ENCODE peak calls at places on chromosome X, in four cellular contexts. S is testis, Q is IMR-90, P is tibial artery. L is an unnamed sample. For H3K27me3 and H3K4me1, the result is how much of the 10 kb centered on the place peaks cover.

GRCh38 chrX:295136-295535 is 14.0 kb downstream of the PLCXD1 start:
- DNase-seq in Q (no peak), P (peak), S (no peak), L (no peak)

GRCh38 chrX:136061302-136061701 is 76.1 kb downstream of the SLC9A6 start:
- DNase-seq in Q (no peak), P (no peak), S (no peak), L (no peak)

GRCh38 chrX:48663241-48663640 is 20.4 kb upstream of the WAS start:
- DNase-seq in Q (no peak), P (no peak), S (no peak), L (no peak)

GRCh38 chrX:111492085-111492484 is 19.4 kb upstream of the SERTM2 start:
- DNase-seq in Q (no peak), S (no peak), P (no peak), L (no peak)

GRCh38 chrX:119549327-119550016 is 15.7 kb downstream of the STEEP1 start:
- DNase-seq in P (no peak), Q (no peak), S (no peak), L (no peak)

GRCh38 chrX:12210921-12211320 is 72.6 kb downstream of the FRMPD4 start:
- DNase-seq in S (no peak), Q (peak), P (no peak), L (no peak)

GRCh38 chrX:74232859-74233258 is 71.1 kb upstream of the ZCCHC13 start:
- DNase-seq in Q (peak), P (no peak), S (no peak), L (peak)

GRCh38 chrX:118480172-118480571 is 15.4 kb upstream of the DOCK11 start:
- DNase-seq in P (no peak), S (no peak), Q (peak), L (no peak)

DNA sequence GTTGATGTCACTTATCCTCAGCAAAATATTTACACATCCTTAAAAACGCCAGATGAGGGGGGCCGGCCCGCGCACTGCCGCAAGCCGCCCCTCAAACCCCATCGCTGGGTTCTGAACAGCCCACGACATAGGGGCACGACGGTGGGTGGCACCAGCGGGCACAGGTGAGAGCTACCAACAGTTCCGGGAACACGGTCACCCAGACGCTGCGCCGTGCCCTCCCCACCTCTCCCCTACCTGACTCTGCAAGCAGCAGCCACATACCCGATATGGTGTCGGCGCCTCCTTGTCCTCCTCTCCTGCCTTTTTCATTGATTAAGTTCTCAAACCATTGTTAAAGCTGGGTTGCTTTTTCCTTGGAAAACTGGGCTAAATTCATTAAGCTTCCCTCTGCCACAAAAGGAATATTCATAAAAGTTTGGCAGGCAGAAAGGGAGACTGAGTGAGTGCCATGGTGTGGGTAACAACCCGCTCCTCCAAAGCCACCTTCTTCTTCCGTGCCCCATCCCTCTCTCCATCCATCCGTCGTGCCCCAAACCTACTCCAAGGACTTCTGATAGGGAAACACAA is 1.4 kb downstream of the RAI2 start:
- DNase-seq in S (no peak), Q (no peak), P (no peak), L (no peak)
- H3K27me3 ChIP-seq in S (under half), Q (under half), P (under half), L (under half)

GRCh38 chrX:46698691-46699090 is 60.2 kb downstream of the SLC9A7 start:
- DNase-seq in Q (no peak), P (no peak), S (no peak), L (no peak)
- H3K4me1 ChIP-seq in Q (under half), P (under half), S (under half), L (under half)

GRCh38 chrX:150085881-150086280 is 147.6 kb upstream of the EOLA2 start:
- DNase-seq in S (no peak), Q (peak), P (no peak), L (no peak)

GRCh38 chrX:150087612-150088011 is 149.3 kb upstream of the EOLA2 start:
- DNase-seq in S (no peak), P (no peak), Q (no peak), L (no peak)

GRCh38 chrX:150086371-150086770 is 148.1 kb upstream of the EOLA2 start:
- DNase-seq in Q (no peak), P (no peak), S (no peak), L (no peak)

GRCh38 chrX:150088042-150088441 is 149.8 kb upstream of the EOLA2 start:
- DNase-seq in Q (no peak), S (no peak), P (no peak), L (no peak)

DNA sequence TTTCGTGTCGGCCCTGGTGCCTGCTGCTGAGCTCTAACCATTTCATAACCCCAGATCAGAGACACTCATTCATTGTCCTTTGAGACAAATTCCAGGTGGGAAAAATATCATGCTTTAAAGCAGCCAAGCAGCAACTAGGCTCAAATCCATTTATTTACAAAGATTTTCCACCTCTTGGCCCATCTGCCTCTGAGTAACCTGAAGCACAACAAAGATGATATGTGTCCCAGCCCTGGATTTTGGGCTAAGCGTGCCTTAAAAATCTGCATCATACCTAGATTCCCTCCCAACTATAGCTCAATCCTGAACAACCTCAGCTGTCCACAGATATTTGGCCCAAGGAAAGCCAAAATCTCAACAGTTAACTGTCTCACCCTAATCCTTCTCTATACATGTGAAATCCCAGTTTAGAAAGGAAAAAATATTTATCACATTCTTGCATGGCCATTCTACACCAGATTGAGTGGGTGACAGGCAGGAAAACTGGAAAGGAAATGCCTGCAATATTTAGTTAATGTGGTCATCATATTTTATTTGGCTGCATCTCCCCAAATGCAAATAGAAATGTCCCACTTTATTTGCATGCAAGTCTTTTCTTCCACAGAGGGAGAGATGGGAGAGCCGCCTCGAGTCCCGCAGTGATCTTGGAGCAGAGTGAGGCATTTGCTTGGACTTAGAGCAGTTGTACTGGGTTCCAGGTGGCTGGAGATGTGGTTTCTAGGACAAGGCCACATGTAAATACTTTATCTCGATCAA is 146.4 kb upstream of the EOLA2 start:
- DNase-seq in Q (peak), S (no peak), P (no peak), L (no peak)
- H3K27me3 ChIP-seq in Q (under half), S (under half), P (under half), L (under half)

GRCh38 chrX:39443240-39443639 is 642.0 kb downstream of the MID1IP1 start:
- DNase-seq in P (no peak), S (no peak), Q (no peak), L (no peak)

GRCh38 chrX:39442332-39442731 is 641.1 kb downstream of the MID1IP1 start:
- DNase-seq in P (no peak), Q (no peak), S (no peak), L (no peak)

GRCh38 chrX:39440734-39441305 is 639.6 kb downstream of the MID1IP1 start:
- DNase-seq in Q (no peak), S (no peak), P (no peak), L (no peak)

GRCh38 chrX:39449352-39449751 is 648.1 kb downstream of the MID1IP1 start:
- DNase-seq in P (no peak), Q (no peak), S (no peak), L (no peak)

GRCh38 chrX:39445336-39445735 is 644.1 kb downstream of the MID1IP1 start:
- DNase-seq in Q (no peak), P (no peak), S (peak), L (peak)
- H3K4me1 ChIP-seq in Q (under half), P (under half), S (under half), L (under half)

GRCh38 chrX:137567474-137568232 is 1.7 kb downstream of the ZIC3 start:
- DNase-seq in Q (no peak), P (no peak), S (no peak), L (no peak)

GRCh38 chrX:137565921-137566745 is at the start of gene ZIC3:
- DNase-seq in Q (no peak), S (peak), P (peak), L (no peak)

GRCh38 chrX:137568741-137569469 is 3.0 kb downstream of the ZIC3 start:
- DNase-seq in Q (no peak), P (no peak), S (no peak), L (no peak)

GRCh38 chrX:137565318-137565904 is 516 bp upstream of the ZIC3 start:
- DNase-seq in Q (no peak), P (no peak), S (no peak), L (no peak)

DNA sequence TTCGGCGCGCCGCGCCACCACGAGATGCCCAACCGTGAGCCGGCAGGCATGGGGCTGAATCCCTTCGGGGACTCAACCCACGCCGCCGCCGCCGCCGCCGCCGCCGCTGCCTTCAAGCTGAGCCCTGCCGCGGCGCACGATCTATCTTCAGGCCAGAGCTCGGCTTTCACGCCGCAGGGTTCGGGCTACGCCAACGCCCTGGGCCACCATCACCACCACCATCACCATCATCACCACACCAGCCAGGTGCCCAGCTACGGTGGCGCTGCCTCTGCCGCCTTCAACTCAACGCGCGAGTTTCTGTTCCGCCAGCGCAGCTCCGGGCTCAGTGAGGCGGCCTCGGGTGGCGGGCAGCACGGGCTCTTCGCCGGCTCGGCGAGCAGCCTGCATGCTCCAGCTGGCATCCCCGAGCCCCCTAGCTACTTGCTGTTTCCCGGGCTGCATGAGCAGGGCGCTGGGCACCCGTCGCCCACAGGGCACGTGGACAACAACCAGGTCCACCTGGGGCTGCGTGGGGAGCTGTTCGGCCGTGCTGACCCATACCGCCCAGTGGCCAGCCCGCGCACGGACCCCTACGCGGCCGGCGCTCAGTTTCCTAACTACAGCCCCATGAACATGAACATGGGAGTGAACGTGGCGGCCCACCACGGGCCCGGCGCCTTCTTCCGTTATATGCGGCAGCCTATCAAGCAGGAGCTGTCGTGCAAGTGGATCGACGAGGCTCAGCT is 983 bp downstream of the ZIC3 start:
- DNase-seq in P (no peak), S (no peak), Q (no peak), L (no peak)
- H3K27me3 ChIP-seq in P (half or more), S (under half), Q (under half), L (under half)

DNA sequence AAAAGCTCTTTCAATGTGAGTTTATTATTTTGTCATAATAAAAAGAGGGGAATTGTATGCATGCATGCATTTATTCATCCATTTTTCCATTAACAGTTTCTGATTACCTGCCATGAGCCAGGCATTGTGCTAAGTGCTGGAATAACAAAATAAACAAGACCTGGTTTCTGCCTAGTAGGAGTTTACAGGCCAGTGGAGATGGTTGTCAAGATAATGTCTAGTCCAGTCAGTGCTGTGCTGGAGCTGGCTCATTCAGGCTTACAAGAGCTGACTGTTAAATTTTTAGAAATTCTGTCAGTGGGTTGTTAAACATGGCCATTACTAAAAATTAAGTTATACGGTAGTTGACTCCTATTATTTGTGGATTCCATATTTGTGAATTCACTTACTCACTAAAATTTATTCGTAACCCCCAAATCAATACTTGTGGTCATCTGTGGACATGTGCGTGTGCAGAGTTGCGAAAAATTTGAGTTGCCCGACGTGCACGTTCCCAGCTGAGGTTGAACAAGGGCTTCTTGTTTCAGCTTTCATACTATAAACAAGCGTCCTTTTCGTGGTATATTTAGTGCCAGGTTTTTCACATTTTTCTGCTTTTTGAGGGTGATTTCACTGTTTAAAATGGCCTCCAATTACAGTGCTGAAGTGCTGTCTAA is 172.3 kb upstream of the RPS6KA3 start:
- DNase-seq in P (no peak), Q (no peak), S (no peak), L (no peak)
- H3K4me1 ChIP-seq in P (under half), Q (under half), S (under half), L (under half)

GRCh38 chrX:108068121-108068520 is 23.2 kb downstream of the PSMD10 start:
- DNase-seq in S (no peak), Q (no peak), P (no peak), L (no peak)

GRCh38 chrX:108071578-108071977 is 19.8 kb downstream of the PSMD10 start:
- DNase-seq in S (no peak), Q (no peak), P (no peak), L (no peak)

GRCh38 chrX:108072746-108073145 is 18.6 kb downstream of the PSMD10 start:
- DNase-seq in S (no peak), Q (peak), P (no peak), L (no peak)

DNA sequence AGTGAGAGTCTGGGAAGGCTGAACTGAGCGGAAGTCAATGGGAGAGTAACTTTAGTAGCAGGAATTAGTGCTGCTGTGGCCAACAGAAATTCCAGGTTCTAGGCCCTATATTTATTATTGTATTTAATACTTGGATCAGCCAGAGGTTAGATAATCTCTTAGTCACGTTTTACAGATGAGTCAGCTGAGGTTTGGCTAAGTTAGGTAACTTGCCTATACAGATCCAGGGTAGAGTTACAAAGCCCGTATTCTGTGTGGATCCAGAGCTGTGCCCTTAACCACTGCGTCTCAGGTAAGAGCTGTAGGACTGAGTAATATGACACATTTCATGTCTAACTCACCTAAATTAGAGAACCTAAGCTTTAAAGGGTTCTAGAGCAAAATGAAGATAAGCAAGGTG is 20.5 kb downstream of the PSMD10 start:
- DNase-seq in P (no peak), Q (peak), S (no peak), L (no peak)
- H3K27me3 ChIP-seq in P (under half), Q (under half), S (under half), L (under half)

GRCh38 chrX:6210230-6210629 is 18.4 kb downstream of the NLGN4X start:
- DNase-seq in S (no peak), P (no peak), Q (no peak), L (no peak)
- H3K4me1 ChIP-seq in S (under half), P (under half), Q (under half), L (under half)

GRCh38 chrX:105273326-105273725 is 52.8 kb upstream of the TEX13A start:
- DNase-seq in S (no peak), P (no peak), Q (no peak), L (no peak)
- H3K27me3 ChIP-seq in S (under half), P (under half), Q (under half), L (under half)